ENCODE peak calls at places on chromosomes 7 and 10, in five cellular contexts. G is fibroblast of lung, S is neural crest cell, A is astrocyte of the spinal cord, M is colonic mucosa. I is an unnamed sample.

GRCh38 chr7:84145892-84146291 is 48.7 kb downstream of the SEMA3A start:
- DNase-seq in G (no peak), S (no peak), A (no peak), M (no peak), I (no peak)

GRCh38 chr7:99752354-99752753 is 17.4 kb upstream of the CYP3A7 start:
- DNase-seq in G (peak), S (no peak), A (no peak), M (peak), I (no peak)

GRCh38 chr7:77386165-77386824 is 29.9 kb downstream of the GSAP start:
- DNase-seq in G (no peak), S (no peak), A (no peak), M (no peak), I (no peak)

GRCh38 chr7:51309361-51310130 is 7.1 kb downstream of the COBL start:
- DNase-seq in G (no peak), S (no peak), A (no peak), M (no peak), I (no peak)

GRCh38 chr7:111409714-111410422 is 152.4 kb downstream of the IMMP2L start:
- DNase-seq in G (no peak), S (no peak), A (peak), M (no peak), I (no peak)

GRCh38 chr7:140635345-140635744 is 5.3 kb downstream of the DENND2A start:
- DNase-seq in G (no peak), S (no peak), A (no peak), M (no peak), I (no peak)

GRCh38 chr10:33655921-33656320 is 321.5 kb upstream of the NRP1 start:
- DNase-seq in G (no peak), S (no peak), A (no peak), M (no peak), I (no peak)

GRCh38 chr7:100148559-100149328 is at the start of gene LAMTOR4:
- DNase-seq in G (peak), S (peak), A (peak), M (peak), I (peak)

GRCh38 chr7:97126483-97127171 is 9.1 kb downstream of the SDHAF3 start:
- DNase-seq in G (no peak), S (no peak), A (no peak), M (no peak), I (no peak)

GRCh38 chr10:102617041-102617440 is 27.2 kb upstream of the TRIM8 start:
- DNase-seq in G (no peak), S (no peak), A (no peak), M (no peak), I (no peak)

GRCh38 chr10:42962120-42962901 is 114.6 kb upstream of the RET start:
- DNase-seq in G (no peak), S (no peak), A (no peak), M (peak), I (no peak)

GRCh38 chr10:125259651-125260050 is 99.3 kb upstream of the CTBP2 start:
- DNase-seq in G (no peak), S (no peak), A (no peak), M (no peak), I (no peak)

GRCh38 chr10:34078798-34079470 is 736.2 kb downstream of the PARD3 start:
- DNase-seq in G (peak), S (no peak), A (peak), M (no peak), I (no peak)

GRCh38 chr7:96021533-96021932 is 249.2 kb downstream of the DYNC1I1 start:
- DNase-seq in G (no peak), S (no peak), A (no peak), M (no peak), I (no peak)

GRCh38 chr10:14429043-14429713 is 98.5 kb upstream of the FRMD4A start:
- DNase-seq in G (no peak), S (no peak), A (no peak), M (no peak), I (no peak)

GRCh38 chr7:114916261-114916892 is 5.5 kb upstream of the MDFIC start:
- DNase-seq in G (no peak), S (no peak), A (no peak), M (no peak), I (no peak)

GRCh38 chr7:155885162-155886160 is 73.2 kb upstream of the SHH start:
- DNase-seq in G (peak), S (no peak), A (peak), M (no peak), I (no peak)

GRCh38 chr7:151570366-151570915 is 50.7 kb upstream of the RHEB start:
- DNase-seq in G (peak), S (no peak), A (peak), M (no peak), I (no peak)

GRCh38 chr7:95865716-95866371 is 93.5 kb downstream of the DYNC1I1 start:
- DNase-seq in G (peak), S (no peak), A (peak), M (no peak), I (no peak)

GRCh38 chr10:45673074-45673628 is 579 bp upstream of the ZFAND4 start:
- DNase-seq in G (peak), S (no peak), A (no peak), M (peak), I (no peak)

GRCh38 chr7:33882040-33882800 is 23.1 kb upstream of the BMPER start:
- DNase-seq in G (peak), S (no peak), A (no peak), M (peak), I (no peak)

GRCh38 chr7:2044311-2044882 is 188.3 kb downstream of the MAD1L1 start:
- DNase-seq in G (no peak), S (no peak), A (no peak), M (no peak), I (no peak)

GRCh38 chr10:49056356-49056755 is 59.0 kb downstream of the VSTM4 start:
- DNase-seq in G (no peak), S (no peak), A (no peak), M (no peak), I (no peak)

GRCh38 chr7:7321681-7322080 is 139.3 kb downstream of the C1GALT1 start:
- DNase-seq in G (no peak), S (no peak), A (peak), M (peak), I (no peak)

GRCh38 chr7:92833766-92834605 is 2.4 kb downstream of the CDK6 start:
- DNase-seq in G (peak), S (peak), A (peak), M (peak), I (peak)
- TF ChIP-seq CTCF in G (peak), S (no peak), A (peak), M (peak), I (peak)

GRCh38 chr7:44161371-44161770 is 20.2 kb upstream of the MYL7 start:
- DNase-seq in G (no peak), S (no peak), A (no peak), M (no peak), I (no peak)
- TF ChIP-seq CTCF in G (no peak), S (no peak), A (no peak), M (no peak), I (no peak)

DNA sequence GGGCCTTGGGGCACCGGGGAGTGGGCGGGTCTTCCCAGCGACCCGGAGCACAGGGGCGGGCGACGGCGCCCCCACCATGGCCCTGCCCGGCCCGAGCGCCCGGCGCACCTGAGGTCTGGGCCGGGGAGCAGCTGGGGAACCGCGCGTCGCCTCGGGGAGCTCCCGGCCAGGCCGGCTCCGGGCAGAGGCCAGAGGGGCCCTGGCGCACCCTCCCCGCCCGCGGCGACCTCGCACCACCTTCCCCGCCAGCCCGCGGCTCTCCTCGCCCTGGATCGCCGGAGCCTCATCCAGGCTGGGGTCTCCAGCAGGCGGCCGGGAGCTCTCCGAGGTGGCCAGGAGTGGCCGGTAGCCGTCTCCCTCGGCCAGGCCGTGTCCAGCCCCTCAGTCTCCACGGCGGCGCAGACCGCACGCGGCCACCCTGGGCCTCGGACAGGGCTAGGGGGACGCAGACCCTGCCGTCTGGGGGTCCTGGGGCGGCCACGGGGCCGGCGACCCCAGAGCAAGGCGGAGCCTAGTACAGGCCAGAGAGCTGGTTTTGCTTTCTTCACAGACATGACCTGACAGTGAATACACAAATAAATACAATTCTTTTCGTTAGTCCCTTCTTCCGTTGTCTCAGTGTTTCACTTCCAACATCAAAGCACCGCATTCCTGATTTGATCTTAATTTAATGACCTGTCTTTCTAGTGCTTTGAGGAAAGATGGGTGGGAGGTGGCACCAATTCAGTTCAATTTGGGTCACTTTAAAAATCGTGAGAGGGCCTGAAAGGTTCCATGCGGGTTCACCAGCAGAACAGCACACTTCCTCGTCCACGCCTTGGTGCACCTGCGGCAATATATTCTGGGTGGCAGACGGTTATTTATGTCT is 357.0 kb downstream of the DNAJB6 start:
- DNase-seq in G (no peak), S (peak), A (no peak), M (no peak), I (no peak)
- TF ChIP-seq CTCF in G (no peak), S (no peak), A (no peak), M (no peak), I (no peak)

DNA sequence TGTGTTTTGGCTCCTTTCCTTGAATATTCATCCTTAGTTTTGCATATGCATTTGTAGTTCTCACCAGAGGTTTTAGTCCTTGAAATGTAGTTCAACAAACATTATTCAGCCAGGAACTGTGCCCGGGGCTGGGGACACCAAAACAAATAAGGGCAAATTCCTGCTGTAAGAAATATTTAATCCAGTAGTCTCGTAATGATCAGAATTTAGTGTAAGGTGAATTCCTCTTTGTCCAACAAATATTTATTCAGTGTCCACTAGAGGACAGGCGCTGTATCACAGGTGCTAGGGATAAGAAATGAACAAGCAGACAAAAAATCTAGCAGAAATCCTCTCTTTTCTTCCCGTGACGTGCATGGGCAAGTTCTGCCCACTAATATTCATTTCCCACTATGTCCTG is 17.6 kb downstream of the LGI1 start:
- DNase-seq in G (no peak), S (no peak), A (no peak), M (no peak), I (no peak)
- TF ChIP-seq CTCF in G (no peak), S (no peak), A (no peak), M (no peak), I (no peak)

GRCh38 chr10:77333610-77334340 is 303.8 kb downstream of the KCNMA1 start:
- DNase-seq in G (peak), S (no peak), A (no peak), M (peak), I (no peak)
- TF ChIP-seq CTCF in G (no peak), S (no peak), A (no peak), M (no peak), I (no peak)

GRCh38 chr10:7409045-7409731 is 1.6 kb downstream of the SFMBT2 start:
- DNase-seq in G (peak), S (peak), A (no peak), M (peak), I (no peak)
- TF ChIP-seq CTCF in G (no peak), S (no peak), A (no peak), M (no peak), I (no peak)

GRCh38 chr10:69583106-69583505 is 9.9 kb upstream of the NEUROG3 start:
- DNase-seq in G (no peak), S (no peak), A (no peak), M (no peak), I (no peak)

DNA sequence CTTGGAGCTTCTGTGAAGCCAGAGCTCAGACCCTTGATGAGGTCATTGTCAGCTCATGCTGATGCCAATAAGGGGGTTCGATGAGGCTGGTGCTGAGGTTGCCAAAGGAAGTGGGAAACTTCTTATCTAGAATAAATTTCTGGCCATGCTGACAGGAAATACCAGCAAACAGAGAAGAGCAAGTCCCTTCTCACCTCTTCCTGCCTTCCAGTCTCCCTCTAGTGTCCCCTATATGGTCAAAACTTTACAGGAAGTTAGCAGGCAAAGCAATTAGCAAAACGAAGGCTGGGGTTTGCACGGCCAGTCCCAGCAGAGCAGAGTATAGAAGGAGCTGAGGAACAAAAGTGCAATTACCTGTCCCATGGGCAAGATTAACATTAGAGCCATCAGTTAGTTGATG is 15.1 kb upstream of the NEUROG3 start:
- DNase-seq in G (no peak), S (no peak), A (no peak), M (no peak), I (no peak)
- TF ChIP-seq CTCF in G (no peak), S (no peak), A (no peak), M (no peak), I (no peak)

GRCh38 chr10:13051126-13051694 is 48.8 kb upstream of the OPTN start:
- DNase-seq in G (no peak), S (no peak), A (no peak), M (no peak), I (no peak)

GRCh38 chr10:13054844-13055243 is 45.1 kb upstream of the OPTN start:
- DNase-seq in G (no peak), S (no peak), A (no peak), M (no peak), I (no peak)

GRCh38 chr10:13053794-13054462 is 46.0 kb upstream of the OPTN start:
- DNase-seq in G (no peak), S (no peak), A (no peak), M (no peak), I (no peak)

GRCh38 chr10:13056461-13057077 is 43.4 kb upstream of the OPTN start:
- DNase-seq in G (peak), S (no peak), A (peak), M (no peak), I (no peak)
- TF ChIP-seq CTCF in G (no peak), S (peak), A (peak), M (peak), I (peak)

GRCh38 chr10:73650537-73651331 is 5.1 kb downstream of the SYNPO2L start:
- DNase-seq in G (peak), S (no peak), A (peak), M (no peak), I (no peak)

GRCh38 chr10:73653195-73653594 is 2.6 kb downstream of the SYNPO2L start:
- DNase-seq in G (no peak), S (no peak), A (no peak), M (no peak), I (no peak)

GRCh38 chr10:73655257-73655989 is 406 bp downstream of the SYNPO2L start:
- DNase-seq in G (no peak), S (no peak), A (no peak), M (no peak), I (no peak)

GRCh38 chr10:73655990-73656298 is at the start of gene SYNPO2L:
- DNase-seq in G (no peak), S (no peak), A (no peak), M (no peak), I (no peak)

DNA sequence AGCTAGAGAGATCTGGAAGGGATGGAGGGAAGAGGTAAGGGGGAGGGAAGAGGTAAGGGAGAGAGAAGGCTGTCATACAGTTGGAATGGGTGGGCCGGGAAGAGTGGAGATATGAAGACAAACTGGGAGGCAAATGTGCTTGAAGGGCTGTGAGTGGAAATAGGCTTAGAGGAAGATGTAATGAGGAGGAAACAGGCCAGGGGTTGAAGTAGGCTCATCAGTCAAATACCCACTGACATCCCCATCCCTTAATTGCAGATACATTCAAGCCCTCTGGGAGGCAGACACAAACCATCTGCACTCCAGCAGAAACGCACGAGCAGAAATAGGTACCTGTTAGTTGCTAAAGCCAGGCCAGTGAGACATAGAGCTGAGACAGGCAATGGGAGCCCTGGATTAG is 2.1 kb downstream of the SYNPO2L start:
- DNase-seq in G (peak), S (no peak), A (peak), M (no peak), I (no peak)
- TF ChIP-seq CTCF in G (no peak), S (no peak), A (peak), M (no peak), I (peak)

I was measured in D721Med.